ENCODE peak calls at places on chromosomes 3 and 15, in seven cellular contexts. C, H, A, D, F, B and J are unnamed samples.

GRCh38 chr3:194067949-194068362 is 68.0 kb upstream of the HES1 start:
- DNase-seq in C (no peak), H (no peak), A (no peak), D (no peak), F (no peak), B (no peak), J (no peak)

GRCh38 chr15:100224206-100225185 is 117.3 kb downstream of the ADAMTS17 start:
- DNase-seq in C (no peak), H (no peak), A (peak; percentile 14), D (peak; percentile 17), F (no peak), B (no peak), J (no peak)

GRCh38 chr3:172808969-172809546 is 58.5 kb downstream of the ECT2 start:
- DNase-seq in C (no peak), H (no peak), A (no peak), D (no peak), F (no peak), B (no peak), J (no peak)

GRCh38 chr3:36700537-36701248 is 63.7 kb downstream of the DCLK3 start:
- DNase-seq in C (peak; percentile 66), H (no peak), A (peak; percentile 57), D (peak; percentile 57), F (no peak), B (no peak), J (peak; percentile 56)

GRCh38 chr15:49734831-49735508 is 114.1 kb downstream of the DTWD1 start:
- DNase-seq in C (no peak), H (no peak), A (no peak), D (no peak), F (no peak), B (no peak), J (no peak)

GRCh38 chr15:54150255-54150654 is 172.0 kb downstream of the UNC13C start:
- DNase-seq in C (no peak), H (no peak), A (no peak), D (no peak), F (no peak), B (no peak), J (no peak)

GRCh38 chr15:68672781-68673205 is 94.0 kb downstream of the CORO2B start:
- DNase-seq in C (peak; percentile 57), H (no peak), A (no peak), D (no peak), F (no peak), B (peak; percentile 18), J (no peak)

GRCh38 chr15:48370460-48370859 is 39.2 kb downstream of the DUT start:
- DNase-seq in C (no peak), H (no peak), A (no peak), D (no peak), F (no peak), B (no peak), J (no peak)

GRCh38 chr3:130711885-130712284 is 34.7 kb downstream of the PIK3R4 start:
- DNase-seq in C (no peak), H (no peak), A (no peak), D (no peak), F (no peak), B (no peak), J (no peak)

GRCh38 chr3:23004971-23005370 is 198.2 kb upstream of the UBE2E2 start:
- DNase-seq in C (no peak), H (no peak), A (no peak), D (no peak), F (no peak), B (no peak), J (no peak)

GRCh38 chr3:45010718-45011355 is 15.3 kb upstream of the CLEC3B start:
- DNase-seq in C (no peak), H (no peak), A (no peak), D (no peak), F (no peak), B (peak; percentile 82), J (no peak)

GRCh38 chr15:61584410-61584809 is 355.3 kb upstream of the RORA start:
- DNase-seq in C (no peak), H (no peak), A (no peak), D (no peak), F (no peak), B (no peak), J (no peak)

GRCh38 chr3:133986302-133986701 is 43.4 kb downstream of the SLCO2A1 start:
- DNase-seq in C (no peak), H (no peak), A (no peak), D (no peak), F (no peak), B (no peak), J (no peak)

GRCh38 chr15:68631621-68632051 is 52.8 kb downstream of the CORO2B start:
- DNase-seq in C (peak; percentile 82), H (no peak), A (no peak), D (no peak), F (no peak), B (no peak), J (no peak)

GRCh38 chr15:91942676-91943417 is 89.3 kb downstream of the SLCO3A1 start:
- DNase-seq in C (no peak), H (peak; percentile 11), A (peak; percentile 95), D (peak; percentile 80), F (peak; percentile 72), B (peak; percentile 91), J (peak; percentile 84)

GRCh38 chr15:45773149-45773548 is 138.3 kb downstream of the SQOR start:
- DNase-seq in C (no peak), H (no peak), A (no peak), D (no peak), F (no peak), B (no peak), J (no peak)

GRCh38 chr3:10226293-10226692 is 22.0 kb upstream of the TATDN2 start:
- DNase-seq in C (peak; percentile 92), H (no peak), A (no peak), D (no peak), F (no peak), B (no peak), J (no peak)

GRCh38 chr3:26102376-26103110 is 312.7 kb downstream of the OXSM start:
- DNase-seq in C (no peak), H (no peak), A (no peak), D (no peak), F (no peak), B (no peak), J (no peak)

GRCh38 chr3:26100176-26100575 is 310.3 kb downstream of the OXSM start:
- DNase-seq in C (no peak), H (no peak), A (no peak), D (no peak), F (no peak), B (no peak), J (no peak)

GRCh38 chr3:26104856-26105255 is 315.0 kb downstream of the OXSM start:
- DNase-seq in C (no peak), H (no peak), A (no peak), D (no peak), F (no peak), B (no peak), J (no peak)

GRCh38 chr3:26099692-26100091 is 309.8 kb downstream of the OXSM start:
- DNase-seq in C (no peak), H (no peak), A (no peak), D (no peak), F (no peak), B (no peak), J (no peak)
- H3K27ac ChIP-seq in C (no peak overlapping the region), H (no peak overlapping the region), A (no peak overlapping the region), D (no peak overlapping the region), F (peak overlapping the region; percentile 3), B (peak overlapping the region; percentile 12), J (no peak overlapping the region)

DNA sequence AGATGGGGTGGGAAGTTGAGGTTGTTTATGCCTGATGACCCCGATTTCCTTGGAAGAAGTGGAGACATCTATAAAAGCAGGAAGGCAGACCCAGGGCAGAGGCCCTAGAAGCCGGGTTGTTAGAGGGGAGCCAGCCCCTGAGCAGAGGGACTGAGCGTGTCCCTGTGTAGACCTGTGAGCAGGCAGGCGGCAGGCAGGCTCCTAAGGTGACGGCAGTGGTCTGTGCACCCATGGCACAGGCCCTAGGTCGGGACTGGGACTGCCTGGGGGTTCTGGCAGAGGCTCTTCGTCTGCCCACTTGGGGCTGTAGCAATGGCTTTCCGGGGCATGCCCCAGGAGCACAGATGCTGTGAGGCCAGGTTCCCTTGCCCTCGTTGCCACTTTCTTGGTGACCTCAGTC is 9.9 kb downstream of the SEMA4B start:
- DNase-seq in C (no peak), H (no peak), A (no peak), D (no peak), F (no peak), B (no peak), J (no peak)
- H3K27ac ChIP-seq in C (no peak overlapping the region), H (no peak overlapping the region), A (peak overlapping the region; percentile 72), D (no peak overlapping the region), F (peak overlapping the region; percentile 89), B (peak overlapping the region; percentile 85), J (peak overlapping the region; percentile 57)

GRCh38 chr3:80142714-80143113 is 374.9 kb upstream of the ROBO1 start:
- DNase-seq in C (no peak), H (no peak), A (no peak), D (no peak), F (no peak), B (no peak), J (no peak)

DNA sequence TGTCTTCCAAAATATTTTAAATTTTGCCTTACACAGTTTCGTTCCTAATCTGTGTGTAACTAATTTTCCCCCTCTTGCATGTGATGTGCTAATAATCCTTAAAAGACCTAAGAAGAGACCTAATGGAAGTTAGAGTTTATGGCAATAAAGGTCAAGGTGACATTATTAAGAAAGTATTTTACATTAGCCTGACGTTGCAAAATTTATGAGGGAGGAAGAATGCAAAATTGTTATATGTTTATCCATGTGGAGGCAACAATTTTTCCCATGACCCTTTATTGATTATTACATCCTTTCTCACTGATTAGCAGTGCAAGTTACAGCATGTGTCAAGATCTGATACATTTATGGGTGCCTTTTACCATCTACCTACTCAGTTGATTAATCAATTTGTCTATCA is 373.8 kb upstream of the ROBO1 start:
- DNase-seq in C (no peak), H (no peak), A (no peak), D (no peak), F (no peak), B (no peak), J (no peak)
- H3K27ac ChIP-seq in C (no peak overlapping the region), H (no peak overlapping the region), A (no peak overlapping the region), D (no peak overlapping the region), F (no peak overlapping the region), B (no peak overlapping the region), J (no peak overlapping the region)

DNA sequence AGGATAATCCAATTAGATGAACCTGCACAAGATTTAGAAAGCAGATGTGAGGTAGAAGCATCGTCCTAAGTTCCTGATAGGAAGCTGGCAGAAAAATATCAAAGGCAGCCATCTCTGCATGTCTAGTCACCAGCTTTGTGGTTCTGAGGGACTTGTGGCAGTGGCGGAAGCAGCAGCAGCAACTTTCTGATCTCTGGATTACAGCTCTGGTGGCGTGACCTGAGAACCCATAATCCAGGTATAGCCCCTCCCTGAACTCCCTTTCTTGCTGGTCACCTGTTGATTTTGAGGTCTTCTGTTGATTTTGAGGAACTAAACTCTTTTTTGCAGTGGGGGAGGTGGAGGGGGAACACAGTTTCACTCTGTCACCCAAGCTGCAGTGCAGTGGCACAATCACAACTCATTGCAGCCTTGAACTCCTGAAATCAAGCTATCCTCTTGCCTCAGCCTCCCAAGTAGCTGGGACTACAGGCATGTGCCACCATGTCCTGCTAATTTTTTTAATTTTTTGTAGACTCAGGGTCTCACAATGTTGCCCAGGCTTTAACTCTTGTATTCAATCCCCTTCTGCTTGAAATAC is 7.9 kb downstream of the FSIP1 start:
- DNase-seq in C (no peak), H (peak; percentile 31), A (no peak), D (no peak), F (no peak), B (no peak), J (no peak)
- H3K27ac ChIP-seq in C (no peak overlapping the region), H (no peak overlapping the region), A (no peak overlapping the region), D (no peak overlapping the region), F (no peak overlapping the region), B (no peak overlapping the region), J (no peak overlapping the region)